ENCODE peak calls at places on chromosomes 11 and 22, in eight cellular contexts. X, W, O, E, Y, A, K and Q are unnamed samples. For H3K9me3 and H3K4me1, the result is how much of the 10 kb centered on the place peaks cover.

GRCh38 chr11:12290477-12290922 is 86.9 kb upstream of the PARVA start:
- DNase-seq in X (no peak), W (no peak), O (no peak), E (no peak), Y (no peak), A (no peak), K (no peak), Q (no peak)

GRCh38 chr11:111910637-111911562 is 670 bp downstream of the CRYAB start:
- DNase-seq in X (no peak), W (no peak), O (no peak), E (no peak), Y (no peak), A (peak), K (no peak), Q (no peak)

GRCh38 chr11:11976476-11977187 is 31.8 kb downstream of the DKK3 start:
- DNase-seq in X (peak), W (no peak), O (peak), E (no peak), Y (no peak), A (no peak), K (no peak), Q (no peak)

GRCh38 chr22:23094260-23094659 is 23.9 kb downstream of the GNAZ start:
- DNase-seq in X (no peak), W (no peak), O (no peak), E (no peak), Y (no peak), A (no peak), K (no peak), Q (no peak)

GRCh38 chr11:56234155-56234554 is at the start of gene OR5T2:
- DNase-seq in X (no peak), W (no peak), O (no peak), E (no peak), Y (no peak), A (no peak), K (no peak), Q (no peak)

GRCh38 chr11:12329169-12329568 is 48.2 kb upstream of the PARVA start:
- DNase-seq in X (no peak), W (no peak), O (no peak), E (no peak), Y (no peak), A (no peak), K (no peak), Q (no peak)

GRCh38 chr11:44625759-44626523 is 60.5 kb downstream of the CD82 start:
- DNase-seq in X (no peak), W (peak), O (no peak), E (no peak), Y (no peak), A (no peak), K (no peak), Q (no peak)

GRCh38 chr11:111974451-111974850 is 37.3 kb downstream of the DIXDC1 start:
- DNase-seq in X (no peak), W (no peak), O (no peak), E (no peak), Y (no peak), A (no peak), K (no peak), Q (no peak)

GRCh38 chr22:37803195-37803635 is 4.5 kb upstream of the GCAT start:
- DNase-seq in X (no peak), W (no peak), O (no peak), E (no peak), Y (no peak), A (no peak), K (no peak), Q (no peak)

DNA sequence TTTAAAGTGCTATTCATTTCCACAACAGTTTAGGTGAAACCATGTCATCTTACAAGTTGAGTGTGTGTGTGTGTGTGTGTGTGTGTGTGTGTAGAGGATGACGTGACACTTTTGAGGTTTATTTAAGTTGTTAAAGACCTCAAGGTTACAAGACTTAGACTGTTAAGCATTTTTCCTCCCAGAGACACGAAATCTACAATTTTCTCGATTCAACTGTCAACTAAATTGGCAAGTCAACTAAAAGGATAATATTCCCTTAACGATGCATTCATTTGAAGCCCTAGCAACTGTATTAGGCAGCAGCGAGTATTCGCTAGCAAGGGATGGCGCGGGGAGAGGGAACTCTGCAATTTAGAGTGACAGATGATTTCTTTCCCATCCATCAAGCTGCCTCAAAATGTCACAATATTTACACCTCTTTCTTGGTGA is 17.6 kb upstream of the BDNF start:
- DNase-seq in X (no peak), W (no peak), O (no peak), E (no peak), Y (no peak), A (no peak), K (no peak), Q (no peak)
- H3K27ac ChIP-seq in X (no peak), W (no peak), O (no peak), E (no peak), Y (no peak), A (no peak), K (peak), Q (no peak)

GRCh38 chr22:47318041-47318737 is 555.7 kb downstream of the TBC1D22A start:
- DNase-seq in X (no peak), W (no peak), O (no peak), E (no peak), Y (no peak), A (no peak), K (no peak), Q (no peak)

GRCh38 chr22:47320560-47320959 is 558.1 kb downstream of the TBC1D22A start:
- DNase-seq in X (no peak), W (no peak), O (no peak), E (no peak), Y (no peak), A (no peak), K (no peak), Q (no peak)

GRCh38 chr22:47310601-47311000 is 548.2 kb downstream of the TBC1D22A start:
- DNase-seq in X (peak), W (no peak), O (no peak), E (no peak), Y (no peak), A (no peak), K (no peak), Q (no peak)

GRCh38 chr22:47316020-47316419 is 553.6 kb downstream of the TBC1D22A start:
- DNase-seq in X (no peak), W (no peak), O (no peak), E (no peak), Y (no peak), A (no peak), K (no peak), Q (no peak)
- H3K9me3 ChIP-seq in X (under half), W (under half), O (under half), E (under half), Y (under half), A (under half), K (under half), Q (under half)

DNA sequence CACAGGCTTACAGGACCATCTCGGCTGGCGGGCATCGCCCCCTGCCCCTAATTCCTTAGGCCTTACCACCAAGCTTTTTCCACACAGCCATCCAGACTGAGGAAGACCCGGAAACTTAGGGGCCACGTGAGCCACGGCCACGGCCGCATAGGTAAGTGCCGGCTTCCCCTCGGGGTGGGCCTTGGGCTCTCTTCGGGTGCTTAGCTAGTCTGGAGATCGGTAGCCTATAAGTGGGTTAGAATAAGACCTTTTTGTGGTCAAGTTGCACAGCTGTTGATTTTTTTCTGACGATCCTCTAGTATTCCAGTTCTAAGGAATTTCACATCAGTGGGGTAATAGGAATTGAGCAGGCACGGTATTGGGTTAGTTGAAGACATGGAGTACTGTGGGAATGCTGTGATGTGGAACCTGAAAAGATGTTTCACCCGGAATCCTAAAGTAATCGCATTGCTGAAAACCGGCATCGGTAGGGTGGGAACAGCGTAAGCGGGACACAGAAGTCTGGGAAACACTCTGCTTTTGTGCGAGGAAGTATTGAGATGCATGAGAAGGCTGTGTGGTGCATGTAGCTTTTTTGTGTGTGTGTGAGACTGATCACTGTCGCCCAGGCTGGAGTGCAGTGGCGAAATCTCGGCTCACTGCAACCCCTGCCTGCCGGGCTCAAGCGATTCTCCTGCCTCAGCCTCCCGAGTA is 669 bp downstream of the RPL27A start:
- DNase-seq in X (no peak), W (no peak), O (no peak), E (no peak), Y (no peak), A (no peak), K (no peak), Q (peak)
- H3K4me1 ChIP-seq in X (half or more), W (under half), O (under half), E (under half), Y (under half), A (half or more), K (under half), Q (under half)

GRCh38 chr11:1529774-1530173 is 42.3 kb downstream of the DUSP8 start:
- DNase-seq in X (no peak), W (no peak), O (no peak), E (no peak), Y (no peak), A (no peak), K (no peak), Q (no peak)

GRCh38 chr11:1531418-1531817 is 40.7 kb downstream of the DUSP8 start:
- DNase-seq in X (no peak), W (no peak), O (no peak), E (no peak), Y (no peak), A (no peak), K (no peak), Q (no peak)

GRCh38 chr11:1530686-1531256 is 41.3 kb downstream of the DUSP8 start:
- DNase-seq in X (no peak), W (no peak), O (no peak), E (no peak), Y (peak), A (no peak), K (no peak), Q (no peak)

GRCh38 chr11:1528710-1529109 is 42.1 kb upstream of the MOB2 start:
- DNase-seq in X (no peak), W (no peak), O (no peak), E (no peak), Y (peak), A (no peak), K (no peak), Q (no peak)

DNA sequence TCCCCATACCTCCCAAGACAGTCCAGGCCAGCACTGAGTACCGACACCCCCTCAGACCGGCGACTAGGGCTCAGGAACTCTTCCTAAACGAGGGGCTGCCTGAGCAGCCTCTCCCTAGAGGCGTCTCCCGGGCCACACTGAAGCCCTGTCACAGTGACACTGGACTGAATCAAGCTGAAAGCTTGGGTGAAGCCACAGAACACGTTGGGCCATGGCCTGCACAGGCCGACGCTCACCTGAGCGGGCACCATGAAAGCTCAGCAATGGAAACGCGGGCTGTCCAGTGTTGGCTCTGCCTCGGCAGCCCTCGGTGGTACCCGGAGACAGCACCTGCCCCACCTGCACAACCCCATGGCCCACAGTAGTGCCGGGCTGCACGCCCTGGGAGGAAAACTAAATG is 42.7 kb upstream of the MOB2 start:
- DNase-seq in X (no peak), W (no peak), O (no peak), E (no peak), Y (peak), A (no peak), K (no peak), Q (no peak)
- H3K27ac ChIP-seq in X (no peak), W (no peak), O (no peak), E (no peak), Y (no peak), A (no peak), K (no peak), Q (no peak)